ENCODE peak calls at places on chromosomes 7 and 10, in seven cellular contexts. U is left lung, V is astrocyte, B is stomach, T is fibroblast of pulmonary artery, M is lower leg skin, Y is sigmoid colon. L is an unnamed sample.

GRCh38 chr7:8991159-8991558 is 557.8 kb downstream of the NXPH1 start:
- DNase-seq in B (no peak), M (no peak), T (no peak), Y (no peak), V (no peak), U (no peak), L (no peak)

GRCh38 chr7:24341677-24342076 is 57.7 kb downstream of the NPY start:
- DNase-seq in M (no peak), U (no peak), V (no peak), T (no peak), Y (no peak), B (no peak), L (no peak)

GRCh38 chr7:80137410-80137809 is 2.8 kb downstream of the GNAI1 start:
- DNase-seq in Y (no peak), V (no peak), B (no peak), U (no peak), M (no peak), T (no peak), L (no peak)

GRCh38 chr7:136887317-136887716 is 18.9 kb downstream of the CHRM2 start:
- DNase-seq in U (no peak), Y (no peak), M (no peak), B (no peak), T (no peak), V (no peak), L (no peak)

GRCh38 chr10:126222736-126223511 is 165.4 kb downstream of the ADAM12 start:
- DNase-seq in V (peak; percentile 78), Y (no peak), T (peak; percentile 69), U (no peak), M (no peak), B (no peak), L (no peak)

GRCh38 chr7:25802473-25802872 is 349.5 kb upstream of the NFE2L3 start:
- DNase-seq in Y (no peak), T (no peak), B (no peak), V (no peak), U (no peak), M (no peak), L (no peak)

GRCh38 chr10:86522385-86522855 is 828 bp upstream of the WAPL start:
- DNase-seq in M (no peak), V (no peak), U (no peak), B (no peak), Y (no peak), T (no peak), L (no peak)

GRCh38 chr10:120950103-120950561 is 99.0 kb downstream of the WDR11 start:
- DNase-seq in V (peak; percentile 30), T (peak; percentile 16), U (peak; percentile 73), B (no peak), M (no peak), Y (no peak), L (no peak)

GRCh38 chr10:36779238-36779846 is 346.1 kb upstream of the ANKRD30A start:
- DNase-seq in U (no peak), V (peak; percentile 22), M (peak; percentile 19), B (no peak), Y (no peak), T (peak; percentile 87), L (no peak)

GRCh38 chr7:44305564-44306507 is 19.6 kb downstream of the CAMK2B start:
- DNase-seq in U (peak; percentile 59), Y (no peak), V (no peak), M (peak; percentile 11), T (no peak), B (peak; percentile 23), L (no peak)

GRCh38 chr10:5446390-5446926 is 34.1 kb downstream of the NET1 start:
- DNase-seq in U (peak; percentile 97), T (peak; percentile 87), M (peak; percentile 94), Y (peak; percentile 97), V (peak; percentile 68), B (peak; percentile 97), L (peak; percentile 59)

GRCh38 chr7:132577206-132578049 is 1.2 kb upstream of the PLXNA4 start:
- DNase-seq in V (peak; percentile 62), T (peak; percentile 80), M (peak; percentile 43), B (peak; percentile 40), Y (peak; percentile 88), U (peak; percentile 81), L (no peak)

GRCh38 chr10:305034-305433 is 169.8 kb downstream of the ZMYND11 start:
- DNase-seq in M (no peak), Y (no peak), V (no peak), U (no peak), T (no peak), B (no peak), L (no peak)

GRCh38 chr10:86167762-86168128 is 198.8 kb downstream of the GRID1 start:
- DNase-seq in B (no peak), T (no peak), Y (peak; percentile 49), M (no peak), V (no peak), U (no peak), L (no peak)

GRCh38 chr7:148481965-148482626 is 108.5 kb upstream of the C7orf33 start:
- DNase-seq in Y (no peak), B (no peak), U (no peak), V (no peak), M (no peak), T (no peak), L (no peak)

GRCh38 chr10:60454336-60454735 is 64.7 kb upstream of the ANK3 start:
- DNase-seq in U (no peak), B (no peak), T (no peak), M (no peak), Y (no peak), V (no peak), L (no peak)

GRCh38 chr10:60460058-60460457 is 70.4 kb upstream of the ANK3 start:
- DNase-seq in M (no peak), B (no peak), T (no peak), Y (no peak), V (no peak), U (no peak), L (no peak)

GRCh38 chr10:60461688-60462087 is 72.0 kb upstream of the ANK3 start:
- DNase-seq in V (no peak), T (no peak), Y (no peak), U (no peak), B (no peak), M (no peak), L (no peak)

GRCh38 chr10:60453031-60453430 is 63.4 kb upstream of the ANK3 start:
- DNase-seq in Y (no peak), U (no peak), T (no peak), M (no peak), B (no peak), V (no peak), L (no peak)

GRCh38 chr10:60456053-60456452 is 66.4 kb upstream of the ANK3 start:
- DNase-seq in T (no peak), V (peak; percentile 27), Y (no peak), M (no peak), U (no peak), B (no peak), L (no peak)
- TF ChIP-seq CTCF in T (no peak), V (peak; percentile 34), Y (no peak), M (no peak), U (no peak), B (no peak), L (no peak)

GRCh38 chr7:158830211-158830723 is 958 bp upstream of the ESYT2 start:
- DNase-seq in U (no peak), M (no peak), T (no peak), V (no peak), B (no peak), Y (no peak), L (no peak)

GRCh38 chr7:158829342-158830210 is at the start of gene ESYT2:
- DNase-seq in B (peak; percentile 98), V (peak; percentile 94), T (peak; percentile 98), U (peak; percentile 100), M (peak; percentile 98), Y (peak; percentile 99), L (peak; percentile 100)

GRCh38 chr7:158827411-158828342 is 1.6 kb downstream of the ESYT2 start:
- DNase-seq in M (no peak), T (peak; percentile 45), Y (no peak), U (no peak), B (no peak), V (peak; percentile 35), L (no peak)

GRCh38 chr7:158828343-158829020 is 827 bp downstream of the ESYT2 start:
- DNase-seq in V (no peak), Y (peak; percentile 85), T (no peak), M (peak; percentile 57), B (peak; percentile 56), U (peak; percentile 88), L (no peak)

DNA sequence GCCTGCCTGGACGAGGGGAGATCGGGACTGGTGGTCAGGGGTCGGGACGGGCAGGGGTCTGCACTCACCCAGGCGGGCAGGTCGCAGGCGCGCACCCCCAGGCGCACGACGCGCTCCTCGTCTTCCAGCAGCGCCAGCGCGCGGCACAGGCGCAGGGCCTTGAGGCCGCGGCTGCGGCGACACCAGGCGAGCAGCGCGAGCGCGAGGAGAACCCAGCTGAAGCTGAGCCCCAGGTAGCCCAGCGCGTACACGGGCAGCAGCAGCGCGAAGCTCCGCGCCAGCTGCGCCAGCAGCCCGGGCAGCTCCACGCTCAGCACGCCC is 328 bp downstream of the ESYT2 start:
- DNase-seq in B (peak; percentile 65), Y (no peak), U (no peak), T (peak; percentile 84), M (no peak), V (peak; percentile 78), L (no peak)
- TF ChIP-seq CTCF in B (no peak), Y (no peak), U (no peak), T (no peak), M (no peak), V (no peak), L (no peak)

DNA sequence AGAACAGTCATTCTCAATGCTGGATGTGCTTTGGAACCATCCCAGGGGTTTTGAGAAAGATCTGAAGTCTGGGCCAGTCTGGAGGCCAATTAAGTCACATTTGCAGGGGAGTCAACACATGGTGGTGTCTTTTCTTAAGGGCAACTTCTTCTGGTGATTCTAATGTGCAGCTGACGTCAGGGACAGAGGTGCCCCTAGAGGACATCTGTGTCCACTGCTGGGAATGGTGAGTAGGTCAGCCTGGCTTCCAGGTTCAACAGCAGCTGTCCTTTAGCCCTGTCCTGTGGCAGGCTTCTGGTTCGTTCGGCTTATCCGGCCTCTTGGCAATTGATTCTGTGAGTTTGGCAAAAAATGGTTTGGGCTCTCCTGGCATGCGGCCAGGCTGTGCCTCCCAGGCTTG is 269.7 kb upstream of the HABP2 start:
- DNase-seq in B (no peak), M (no peak), Y (no peak), V (no peak), T (no peak), U (no peak), L (no peak)
- TF ChIP-seq CTCF in B (no peak), M (no peak), Y (no peak), V (no peak), T (no peak), U (no peak), L (no peak)

DNA sequence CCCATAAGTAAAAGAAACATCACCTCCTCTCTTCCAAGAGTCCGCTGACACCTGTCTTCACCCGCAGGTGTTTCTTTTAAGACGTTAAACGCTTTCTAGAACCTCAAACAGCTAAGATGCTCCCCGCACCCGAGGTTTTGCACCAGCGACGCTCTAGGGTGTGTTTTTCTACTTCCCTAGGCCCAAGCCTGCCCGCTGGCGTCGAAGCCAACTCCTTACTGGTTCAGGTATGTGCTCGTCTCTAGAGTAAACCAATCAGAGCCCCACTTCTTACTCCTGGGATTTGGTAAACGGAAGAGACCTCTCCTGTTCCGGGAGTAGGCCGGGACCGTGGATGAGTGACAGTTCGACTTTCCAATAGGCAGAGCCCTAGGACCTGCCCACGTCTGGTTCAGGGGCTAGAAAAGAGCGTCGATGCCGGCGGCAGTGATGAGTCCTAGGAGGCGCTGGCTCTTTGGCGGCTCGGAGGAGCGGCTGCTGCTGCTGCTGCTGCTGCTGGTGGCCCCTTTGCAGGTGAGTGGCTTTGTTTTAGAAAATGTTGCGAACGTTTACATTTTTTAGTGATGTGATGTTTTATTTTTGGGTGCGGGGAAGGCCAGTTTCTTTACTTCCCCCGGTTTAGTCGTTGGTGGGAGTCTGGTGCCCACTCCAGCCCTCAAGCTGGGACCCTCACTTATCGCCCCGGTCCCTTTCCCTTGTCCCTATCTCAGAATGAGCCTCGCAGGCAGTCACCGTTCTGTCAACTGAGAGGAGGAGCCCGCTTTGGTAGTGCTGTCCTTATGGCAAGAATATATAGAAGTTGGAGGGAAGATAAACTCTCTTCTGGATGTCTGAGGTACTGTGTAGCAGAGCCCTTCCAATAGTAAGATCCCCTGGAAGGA is at the start of gene BPGM:
- DNase-seq in T (peak; percentile 100), B (peak; percentile 98), U (peak; percentile 92), V (peak; percentile 100), M (peak; percentile 99), Y (peak; percentile 99), L (peak; percentile 94)
- TF ChIP-seq CTCF in T (peak; percentile 15), B (peak; percentile 10), U (no peak), V (peak; percentile 10), M (no peak), Y (no peak), L (no peak)